ENCODE peak calls at places on chromosomes 2 and 18, in eight cellular contexts. T is cardiac muscle cell, O is GM06990, Y is foreskin fibroblast, I is uterus, V is astrocyte of the spinal cord, J is bronchial epithelial cell, Z is Peyer's patch. Q is an unnamed sample.

GRCh38 chr2:83686863-83687262 is 772.2 kb downstream of the SUCLG1 start:
- DNase-seq in T (no peak), O (no peak), Y (peak; percentile 3), I (no peak), V (no peak), J (peak; percentile 57), Z (no peak), Q (peak; percentile 52)

GRCh38 chr18:62450546-62451395 is 72.1 kb upstream of the ZCCHC2 start:
- DNase-seq in T (peak; percentile 79), O (no peak), Y (peak; percentile 74), I (peak; percentile 35), V (peak; percentile 70), J (peak; percentile 84), Z (no peak), Q (peak; percentile 67)

GRCh38 chr2:42928692-42929576 is 136.6 kb upstream of the HAAO start:
- DNase-seq in T (peak; percentile 65), O (no peak), Y (no peak), I (no peak), V (no peak), J (peak; percentile 45), Z (no peak), Q (peak; percentile 56)

GRCh38 chr2:39466311-39466710 is 29.2 kb upstream of the MAP4K3 start:
- DNase-seq in T (no peak), O (no peak), Y (no peak), I (no peak), V (no peak), J (no peak), Z (no peak), Q (no peak)

GRCh38 chr2:177799531-177799930 is 273.0 kb downstream of the PDE11A start:
- DNase-seq in T (peak; percentile 41), O (no peak), Y (no peak), I (no peak), V (no peak), J (peak; percentile 43), Z (no peak), Q (peak; percentile 23)

GRCh38 chr2:150167711-150168110 is 319.8 kb downstream of the RND3 start:
- DNase-seq in T (peak; percentile 75), O (peak; percentile 25), Y (peak; percentile 41), I (no peak), V (peak; percentile 69), J (peak; percentile 79), Z (no peak), Q (peak; percentile 72)

GRCh38 chr2:190413421-190413820 is 5.3 kb downstream of the MFSD6 start:
- DNase-seq in T (no peak), O (no peak), Y (no peak), I (no peak), V (no peak), J (peak; percentile 94), Z (no peak), Q (no peak)

GRCh38 chr2:12765203-12765602 is 48.5 kb downstream of the TRIB2 start:
- DNase-seq in T (no peak), O (no peak), Y (no peak), I (no peak), V (no peak), J (peak; percentile 60), Z (no peak), Q (no peak)

GRCh38 chr18:10365901-10366300 is 88.5 kb upstream of the APCDD1 start:
- DNase-seq in T (no peak), O (no peak), Y (no peak), I (no peak), V (no peak), J (no peak), Z (no peak), Q (no peak)

GRCh38 chr18:55588876-55589595 is 1.0 kb upstream of the TCF4 start:
- DNase-seq in T (peak; percentile 50), O (no peak), Y (peak; percentile 13), I (no peak), V (peak; percentile 53), J (peak; percentile 41), Z (no peak), Q (no peak)

GRCh38 chr2:25251032-25251460 is 82.7 kb upstream of the POMC start:
- DNase-seq in T (no peak), O (no peak), Y (no peak), I (no peak), V (no peak), J (peak; percentile 6), Z (no peak), Q (no peak)

GRCh38 chr2:28359222-28360065 is 33.2 kb upstream of the FOSL2 start:
- DNase-seq in T (peak; percentile 88), O (peak; percentile 66), Y (no peak), I (no peak), V (peak; percentile 85), J (peak; percentile 58), Z (peak; percentile 58), Q (peak; percentile 81)

GRCh38 chr2:8320305-8320704 is 361.6 kb upstream of the ID2 start:
- DNase-seq in T (no peak), O (no peak), Y (no peak), I (no peak), V (no peak), J (no peak), Z (no peak), Q (no peak)

GRCh38 chr18:8261651-8262091 is 347.6 kb upstream of the RAB12 start:
- DNase-seq in T (no peak), O (no peak), Y (peak; percentile 38), I (no peak), V (no peak), J (no peak), Z (no peak), Q (no peak)

GRCh38 chr2:218983263-218983970 is 1.6 kb downstream of the FEV start:
- DNase-seq in T (no peak), O (no peak), Y (no peak), I (no peak), V (no peak), J (no peak), Z (no peak), Q (no peak)

DNA sequence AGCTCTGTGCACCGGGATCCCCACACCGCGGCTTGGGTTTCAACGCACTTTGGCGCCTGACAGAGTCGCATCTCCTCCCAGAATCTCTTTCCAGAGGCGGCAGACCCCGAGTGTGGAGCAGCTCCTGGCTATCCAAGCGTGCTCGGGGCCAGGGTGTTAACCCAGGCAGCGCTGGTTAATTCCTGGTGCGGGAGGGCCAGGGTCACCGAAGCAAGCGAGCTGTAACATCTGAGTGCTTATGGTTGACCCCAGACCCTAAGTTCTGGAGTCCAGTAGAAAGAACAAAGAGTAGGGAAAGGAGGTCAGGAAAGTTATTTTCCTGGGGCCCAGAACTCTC is 566 bp upstream of the OSR1 start:
- DNase-seq in T (no peak), O (no peak), Y (no peak), I (no peak), V (no peak), J (no peak), Z (no peak), Q (no peak)
- H3K4me3 ChIP-seq in T (peak overlapping the region; percentile 78), O (no peak overlapping the region), Y (peak overlapping the region; percentile 44), I (peak overlapping the region; percentile 63), V (no peak overlapping the region), J (no peak overlapping the region), Z (no peak overlapping the region), Q (peak overlapping the region; percentile 76)

GRCh38 chr2:144194331-144195071 is 325.4 kb downstream of the ZEB2 start:
- DNase-seq in T (no peak), O (no peak), Y (no peak), I (no peak), V (no peak), J (no peak), Z (no peak), Q (peak; percentile 21)
- H3K4me3 ChIP-seq in T (no peak overlapping the region), O (no peak overlapping the region), Y (no peak overlapping the region), I (no peak overlapping the region), V (no peak overlapping the region), J (no peak overlapping the region), Z (no peak overlapping the region), Q (no peak overlapping the region)

GRCh38 chr2:232487385-232488096 is at the start of gene ECEL1:
- DNase-seq in T (no peak), O (no peak), Y (no peak), I (no peak), V (no peak), J (no peak), Z (no peak), Q (no peak)

GRCh38 chr2:232486558-232487384 is 863 bp downstream of the ECEL1 start:
- DNase-seq in T (no peak), O (no peak), Y (no peak), I (no peak), V (no peak), J (no peak), Z (no peak), Q (no peak)

GRCh38 chr2:232485333-232485756 is 2.3 kb downstream of the ECEL1 start:
- DNase-seq in T (no peak), O (no peak), Y (no peak), I (no peak), V (no peak), J (no peak), Z (no peak), Q (no peak)

GRCh38 chr2:232484628-232485332 is 2.9 kb downstream of the ECEL1 start:
- DNase-seq in T (no peak), O (no peak), Y (no peak), I (no peak), V (no peak), J (no peak), Z (no peak), Q (no peak)

DNA sequence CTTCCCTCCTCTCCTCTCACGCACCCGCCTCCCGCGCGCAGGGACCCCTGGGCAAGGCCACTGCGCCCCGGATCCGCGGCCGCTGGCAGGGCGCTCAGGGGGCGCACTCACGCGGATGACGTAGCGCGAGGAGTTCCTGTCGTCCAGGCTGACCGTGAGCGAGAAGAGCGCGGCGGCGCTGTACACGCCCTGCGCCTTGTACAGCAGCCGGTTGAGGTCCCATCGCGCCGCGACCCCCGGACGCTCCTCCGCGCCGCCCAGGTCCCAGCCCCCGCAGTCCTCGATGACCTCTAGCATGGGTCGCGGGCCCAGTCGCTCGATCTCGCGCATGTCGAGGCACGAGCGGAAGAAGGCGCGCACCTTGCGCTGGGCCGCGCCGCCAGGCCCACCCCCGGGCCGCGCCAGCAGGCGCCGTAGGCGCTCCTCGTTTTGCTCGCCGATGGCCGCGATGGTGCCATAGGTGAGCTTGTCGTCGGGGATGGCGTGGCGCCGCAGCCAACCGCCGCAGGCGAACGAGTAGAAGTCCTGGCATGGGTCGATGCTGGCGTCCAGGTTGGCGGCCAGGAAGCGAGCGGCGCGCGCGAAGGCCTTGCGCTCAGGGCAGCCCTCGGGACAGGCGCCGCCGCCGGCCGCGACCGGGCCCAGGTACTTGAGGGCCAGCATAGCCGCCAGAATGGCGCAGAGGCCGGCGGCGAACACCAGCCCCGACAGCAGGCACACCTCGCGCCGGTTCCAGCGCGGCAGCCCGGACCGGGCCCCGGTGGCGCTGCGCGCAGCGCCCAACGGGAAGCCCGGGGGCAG is 1.7 kb downstream of the ECEL1 start:
- DNase-seq in T (no peak), O (no peak), Y (no peak), I (no peak), V (no peak), J (no peak), Z (no peak), Q (no peak)
- H3K4me3 ChIP-seq in T (peak overlapping the region; percentile 8), O (no peak overlapping the region), Y (no peak overlapping the region), I (no peak overlapping the region), V (no peak overlapping the region), J (no peak overlapping the region), Z (no peak overlapping the region), Q (no peak overlapping the region)

GRCh38 chr2:40820319-40820718 is 368.4 kb upstream of the SLC8A1 start:
- DNase-seq in T (no peak), O (no peak), Y (no peak), I (no peak), V (peak; percentile 9), J (peak; percentile 3), Z (no peak), Q (no peak)
- H3K4me3 ChIP-seq in T (no peak overlapping the region), O (no peak overlapping the region), Y (no peak overlapping the region), I (no peak overlapping the region), V (no peak overlapping the region), J (no peak overlapping the region), Z (no peak overlapping the region), Q (no peak overlapping the region)

Q was measured in fibroblast of pulmonary artery.